ENCODE peak calls at places on chromosomes 5 and 9, in four cellular contexts. J is HCT116, M is astrocyte, R is IMR-90. W is an unnamed sample.

GRCh38 chr9:78023003-78023741 is 8.4 kb downstream of the GNAQ start:
- DNase-seq in J (no peak), M (peak), R (peak), W (peak)

GRCh38 chr9:127556871-127557270 is 55.2 kb upstream of the STXBP1 start:
- DNase-seq in J (no peak), M (no peak), R (no peak), W (no peak)

GRCh38 chr9:126397056-126397455 is 70.4 kb downstream of the MVB12B start:
- DNase-seq in J (no peak), M (no peak), R (no peak), W (no peak)

GRCh38 chr9:92146610-92147009 is 31.4 kb upstream of the SPTLC1 start:
- DNase-seq in J (no peak), M (peak), R (peak), W (peak)

GRCh38 chr9:77488439-77489126 is 159.5 kb downstream of the GNA14 start:
- DNase-seq in J (peak), M (no peak), R (peak), W (peak)

GRCh38 chr5:158594595-158595242 is 505.0 kb downstream of the EBF1 start:
- DNase-seq in J (no peak), M (no peak), R (no peak), W (no peak)

GRCh38 chr9:121598167-121599000 is 53.0 kb upstream of the DAB2IP start:
- DNase-seq in J (peak), M (peak), R (peak), W (peak)

GRCh38 chr5:142253938-142254895 is 70.6 kb downstream of the SPRY4 start:
- DNase-seq in J (no peak), M (peak), R (peak), W (peak)

GRCh38 chr5:157597277-157597676 is 21.7 kb upstream of the ADAM19 start:
- DNase-seq in J (no peak), M (no peak), R (no peak), W (no peak)

GRCh38 chr9:98248737-98249474 is 6.5 kb downstream of the TBC1D2 start:
- DNase-seq in J (no peak), M (peak), R (peak), W (peak)

GRCh38 chr9:111038336-111039202 is at the start of gene LPAR1:
- DNase-seq in J (peak), M (peak), R (peak), W (peak)

GRCh38 chr5:93532370-93532769 is 48.6 kb downstream of the NR2F1-AS1 start:
- DNase-seq in J (no peak), M (peak), R (peak), W (peak)

GRCh38 chr9:108182950-108183381 is 672.8 kb downstream of the ACTL7B start:
- DNase-seq in J (no peak), M (peak), R (peak), W (peak)

GRCh38 chr5:1801954-1802295 is 718 bp downstream of the NDUFS6 start:
- DNase-seq in J (no peak), M (no peak), R (no peak), W (no peak)

GRCh38 chr5:78534148-78535009 is 114.2 kb downstream of the LHFPL2 start:
- DNase-seq in J (no peak), M (peak), R (peak), W (peak)

GRCh38 chr5:92694067-92694466 is 887.0 kb downstream of the NR2F1-AS1 start:
- DNase-seq in J (no peak), M (no peak), R (no peak), W (no peak)

GRCh38 chr9:36632892-36633291 is 60.2 kb downstream of the MELK start:
- DNase-seq in J (peak), M (peak), R (peak), W (peak)

GRCh38 chr9:14752271-14752670 is 29.7 kb upstream of the CER1 start:
- DNase-seq in J (no peak), M (no peak), R (no peak), W (no peak)

GRCh38 chr9:128098936-128099931 is 28.3 kb downstream of the PTGES2 start:
- DNase-seq in J (no peak), M (no peak), R (no peak), W (peak)

GRCh38 chr5:119398713-119399492 is 43.1 kb downstream of the TNFAIP8 start:
- DNase-seq in J (no peak), M (no peak), R (no peak), W (peak)

GRCh38 chr5:19987594-19988345 is at the start of gene CDH18:
- DNase-seq in J (no peak), M (peak), R (peak), W (peak)

GRCh38 chr5:19986806-19987205 is 1.2 kb downstream of the CDH18 start:
- DNase-seq in J (no peak), M (no peak), R (no peak), W (no peak)

GRCh38 chr5:19986036-19986619 is 1.9 kb downstream of the CDH18 start:
- DNase-seq in J (no peak), M (peak), R (no peak), W (peak)

DNA sequence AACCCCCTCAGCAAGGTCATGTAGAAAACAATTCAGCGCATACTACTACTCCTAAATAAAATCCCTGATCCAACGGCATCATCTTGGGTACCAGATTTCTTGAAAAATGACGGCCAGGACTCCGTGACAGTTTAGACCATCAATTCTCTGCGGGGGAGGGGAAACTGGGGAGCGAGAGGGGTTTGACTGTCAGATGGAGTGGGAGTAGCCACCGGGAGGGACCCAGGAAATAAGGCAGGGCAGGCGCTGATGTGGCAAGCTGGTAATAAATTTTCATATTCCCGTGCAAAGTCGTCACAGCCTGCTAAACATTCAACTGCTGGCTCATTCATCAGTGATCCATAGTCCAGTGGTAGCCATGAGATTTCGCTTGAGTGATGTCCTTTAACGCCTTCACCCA is 447 bp upstream of the CDH18 start:
- DNase-seq in J (no peak), M (no peak), R (no peak), W (peak)
- H3K27ac ChIP-seq in J (no peak), M (no peak), R (no peak), W (no peak)

DNA sequence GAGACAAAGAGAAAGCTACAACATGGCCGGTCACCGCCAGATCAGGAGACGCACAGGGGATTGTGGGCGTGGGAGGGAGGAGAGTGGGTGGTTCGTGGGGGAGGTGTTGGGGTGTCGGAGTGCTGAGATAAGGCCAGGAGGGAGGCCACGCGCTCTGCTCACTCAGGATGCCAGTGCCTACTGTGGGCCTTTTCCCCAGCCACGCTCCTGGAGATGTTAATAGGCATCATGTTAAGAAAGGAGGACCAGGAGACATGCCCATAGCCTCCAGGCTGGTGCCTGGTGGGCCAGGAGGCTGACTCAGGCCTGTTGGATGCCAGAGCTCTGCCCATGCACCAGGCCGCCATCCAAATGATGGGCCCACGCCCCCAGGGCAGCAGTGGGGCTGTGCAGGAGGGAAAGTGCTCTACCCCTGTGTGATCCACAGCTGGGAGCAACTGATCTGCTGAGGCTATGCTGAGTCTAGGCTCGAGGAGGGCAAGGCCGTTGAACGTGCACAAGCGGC is 40.1 kb downstream of the CRB2 start:
- DNase-seq in J (no peak), M (no peak), R (no peak), W (no peak)
- H3K4me2 ChIP-seq in J (no peak), M (no peak), R (no peak), W (no peak)

GRCh38 chr9:136088481-136088938 is 6.6 kb downstream of the NACC2 start:
- DNase-seq in J (no peak), M (no peak), R (no peak), W (no peak)
- H3K27ac ChIP-seq in J (no peak), M (no peak), R (no peak), W (no peak)

GRCh38 chr9:38020251-38021076 is 48.6 kb downstream of the SHB start:
- DNase-seq in J (no peak), M (no peak), R (no peak), W (no peak)
- H3K4me2 ChIP-seq in J (no peak), M (peak), R (no peak), W (peak)

GRCh38 chr5:267716-268115 is 3.7 kb upstream of the PDCD6 start:
- DNase-seq in J (no peak), M (no peak), R (no peak), W (no peak)

GRCh38 chr5:264346-264745 is 7.1 kb upstream of the PDCD6 start:
- DNase-seq in J (no peak), M (no peak), R (no peak), W (no peak)

GRCh38 chr5:270340-270739 is 1.1 kb upstream of the PDCD6 start:
- DNase-seq in J (no peak), M (no peak), R (no peak), W (no peak)
- H3K27ac ChIP-seq in J (peak), M (no peak), R (no peak), W (peak)

GRCh38 chr9:2166219-2166618 is 151.1 kb downstream of the SMARCA2 start:
- DNase-seq in J (no peak), M (no peak), R (no peak), W (no peak)

GRCh38 chr9:2159521-2160417 is 144.6 kb downstream of the SMARCA2 start:
- DNase-seq in J (no peak), M (no peak), R (peak), W (no peak)

GRCh38 chr9:2161661-2162060 is 146.5 kb downstream of the SMARCA2 start:
- DNase-seq in J (no peak), M (no peak), R (no peak), W (no peak)

GRCh38 chr9:2163231-2163885 is 148.2 kb downstream of the SMARCA2 start:
- DNase-seq in J (no peak), M (no peak), R (no peak), W (no peak)

DNA sequence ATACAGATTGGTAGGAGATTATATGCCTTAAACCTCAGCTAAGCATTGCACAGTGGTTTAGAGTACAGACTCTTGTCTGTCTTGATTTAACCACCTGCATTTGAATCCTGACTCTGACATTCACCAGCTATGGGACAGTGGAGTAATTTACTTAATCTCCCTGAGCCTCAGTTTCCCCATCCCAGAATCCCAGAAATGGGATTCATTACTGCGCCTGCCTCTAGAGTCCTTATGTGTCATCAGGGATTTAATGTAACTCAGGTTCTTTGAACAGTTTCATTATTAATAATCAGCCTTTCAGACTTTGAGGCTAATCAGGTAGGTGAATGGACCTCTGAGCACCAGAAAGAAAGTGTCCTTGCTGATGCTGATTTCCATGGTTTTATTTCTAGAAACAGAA is 149.1 kb downstream of the SMARCA2 start:
- DNase-seq in J (no peak), M (no peak), R (no peak), W (no peak)
- H3K4me2 ChIP-seq in J (no peak), M (no peak), R (no peak), W (no peak)

DNA sequence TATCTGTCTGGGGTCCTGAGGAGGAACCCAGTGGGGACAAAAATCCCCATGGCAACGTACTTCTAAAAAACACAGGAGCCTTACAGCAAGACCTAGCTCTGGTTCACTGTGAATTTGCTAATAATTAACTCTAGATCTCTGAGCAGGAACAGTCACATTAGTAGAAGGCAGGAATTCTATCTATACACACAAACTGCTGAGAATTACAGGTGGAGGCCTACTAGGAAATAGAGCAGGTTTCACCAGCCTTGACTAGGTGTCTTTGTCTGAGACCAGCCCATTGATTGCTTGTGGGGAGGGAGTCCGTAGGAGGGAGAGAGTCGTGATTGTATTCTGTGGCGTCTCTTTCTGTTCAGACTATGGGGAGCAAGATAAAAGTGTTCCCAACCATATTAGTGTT is 44.8 kb downstream of the PRLR start:
- DNase-seq in J (no peak), M (no peak), R (no peak), W (no peak)
- H3K27ac ChIP-seq in J (no peak), M (no peak), R (no peak), W (no peak)

GRCh38 chr9:69178583-69179011 is 4.5 kb downstream of the TJP2 start:
- DNase-seq in J (peak), M (peak), R (peak), W (no peak)

GRCh38 chr9:69176446-69177135 is 2.5 kb downstream of the TJP2 start:
- DNase-seq in J (no peak), M (no peak), R (no peak), W (peak)

GRCh38 chr9:69180200-69180599 is 6.1 kb downstream of the TJP2 start:
- DNase-seq in J (no peak), M (no peak), R (no peak), W (no peak)

GRCh38 chr9:69180670-69181069 is 6.6 kb downstream of the TJP2 start:
- DNase-seq in J (peak), M (peak), R (peak), W (peak)

GRCh38 chr9:69179037-69179436 is 5.0 kb downstream of the TJP2 start:
- DNase-seq in J (no peak), M (no peak), R (no peak), W (no peak)
- H3K4me2 ChIP-seq in J (peak), M (peak), R (no peak), W (no peak)

DNA sequence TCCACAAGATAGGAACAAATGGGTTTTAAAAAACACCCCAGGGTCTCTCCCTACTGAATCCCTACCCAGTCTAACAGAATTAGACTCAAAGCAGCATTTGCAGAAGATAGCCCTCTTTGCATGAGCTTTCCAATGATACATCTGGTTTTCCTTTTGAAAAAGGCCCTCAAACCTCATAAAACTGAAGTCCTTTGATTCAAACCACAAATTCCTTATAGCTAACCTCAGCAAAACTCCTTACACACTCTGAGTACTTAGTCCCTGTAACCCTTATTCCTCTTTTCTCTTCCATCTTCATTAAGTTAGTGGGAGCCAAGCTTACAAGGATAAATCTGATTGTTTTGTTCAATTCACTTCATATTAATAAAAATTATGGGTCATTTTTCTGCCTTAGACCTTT is 90.5 kb upstream of the TNC start:
- DNase-seq in J (no peak), M (peak), R (peak), W (no peak)
- H3K27ac ChIP-seq in J (no peak), M (peak), R (no peak), W (no peak)

W was measured in fibroblast of lung.